ENCODE peak calls at places on chromosomes 5 and 9, in eight cellular contexts. O is IMR-90, S is lower lobe of right lung, Q is RWPE1, W is fibroblast of lung, E is keratinocyte, V is Calu3, N is left ventricle myocardium inferior. P is an unnamed sample.

GRCh38 chr9:136532799-136533774 is 12.8 kb downstream of the NOTCH1 start:
- DNase-seq in O (no peak), S (no peak), Q (no peak), W (no peak), E (no peak), V (no peak), N (no peak), P (no peak)

GRCh38 chr5:130836729-130837660 is 328.1 kb downstream of the HINT1 start:
- DNase-seq in O (no peak), S (no peak), Q (peak), W (peak), E (no peak), V (no peak), N (no peak), P (no peak)

GRCh38 chr5:125719681-125720676 is 703.2 kb upstream of the GRAMD2B start:
- DNase-seq in O (peak), S (no peak), Q (no peak), W (peak), E (no peak), V (no peak), N (no peak), P (no peak)

GRCh38 chr9:20382460-20383071 is 239.7 kb downstream of the MLLT3 start:
- DNase-seq in O (peak), S (no peak), Q (no peak), W (peak), E (no peak), V (no peak), N (no peak), P (no peak)

GRCh38 chr9:78097541-78097940 is 65.9 kb upstream of the GNAQ start:
- DNase-seq in O (no peak), S (no peak), Q (no peak), W (peak), E (no peak), V (no peak), N (no peak), P (no peak)

GRCh38 chr5:407051-407450 is 35.9 kb upstream of the EXOC3 start:
- DNase-seq in O (peak), S (no peak), Q (no peak), W (no peak), E (no peak), V (no peak), N (no peak), P (no peak)

GRCh38 chr5:10792336-10792735 is 31.3 kb upstream of the DAP start:
- DNase-seq in O (no peak), S (no peak), Q (no peak), W (no peak), E (no peak), V (no peak), N (no peak), P (no peak)

GRCh38 chr9:71544464-71544863 is 223.8 kb downstream of the CEMIP2 start:
- DNase-seq in O (no peak), S (no peak), Q (no peak), W (no peak), E (no peak), V (no peak), N (no peak), P (no peak)

GRCh38 chr5:122163151-122164069 is 34.1 kb downstream of the ZNF474 start:
- DNase-seq in O (peak), S (no peak), Q (peak), W (peak), E (no peak), V (peak), N (no peak), P (no peak)

GRCh38 chr5:150114102-150114641 is 27.8 kb upstream of the CSF1R start:
- DNase-seq in O (no peak), S (no peak), Q (no peak), W (no peak), E (no peak), V (no peak), N (no peak), P (no peak)

GRCh38 chr5:99553411-99553810 is 624.6 kb upstream of the CHD1 start:
- DNase-seq in O (no peak), S (no peak), Q (no peak), W (peak), E (no peak), V (no peak), N (no peak), P (no peak)

GRCh38 chr5:1420211-1421195 is 24.7 kb downstream of the SLC6A3 start:
- DNase-seq in O (no peak), S (peak), Q (no peak), W (no peak), E (no peak), V (no peak), N (no peak), P (no peak)

GRCh38 chr5:104189909-104190308 is 627.3 kb upstream of the NUDT12 start:
- DNase-seq in O (peak), S (no peak), Q (peak), W (peak), E (no peak), V (no peak), N (no peak), P (no peak)

GRCh38 chr9:131758972-131759647 is 19.2 kb upstream of the RAPGEF1 start:
- DNase-seq in O (peak), S (no peak), Q (peak), W (peak), E (no peak), V (no peak), N (no peak), P (no peak)

GRCh38 chr9:132602207-132602606 is 19.8 kb downstream of the BARHL1 start:
- DNase-seq in O (peak), S (no peak), Q (no peak), W (no peak), E (no peak), V (no peak), N (no peak), P (no peak)

GRCh38 chr9:70589571-70590263 is 175.3 kb upstream of the KLF9 start:
- DNase-seq in O (peak), S (no peak), Q (no peak), W (peak), E (no peak), V (no peak), N (peak), P (no peak)

GRCh38 chr5:42811591-42812392 is at the start of gene SELENOP:
- DNase-seq in O (no peak), S (no peak), Q (no peak), W (no peak), E (no peak), V (peak), N (no peak), P (peak)

GRCh38 chr5:149674686-149675085 is 55.4 kb upstream of the PPARGC1B start:
- DNase-seq in O (no peak), S (no peak), Q (no peak), W (no peak), E (no peak), V (no peak), N (no peak), P (no peak)

GRCh38 chr5:178150977-178151734 is 2.5 kb downstream of the NHP2 start:
- DNase-seq in O (no peak), S (no peak), Q (no peak), W (no peak), E (no peak), V (no peak), N (no peak), P (no peak)
- TF ChIP-seq CTCF in O (no peak), S (no peak), Q (no peak), W (peak), E (peak), V (no peak), N (no peak), P (no peak)

DNA sequence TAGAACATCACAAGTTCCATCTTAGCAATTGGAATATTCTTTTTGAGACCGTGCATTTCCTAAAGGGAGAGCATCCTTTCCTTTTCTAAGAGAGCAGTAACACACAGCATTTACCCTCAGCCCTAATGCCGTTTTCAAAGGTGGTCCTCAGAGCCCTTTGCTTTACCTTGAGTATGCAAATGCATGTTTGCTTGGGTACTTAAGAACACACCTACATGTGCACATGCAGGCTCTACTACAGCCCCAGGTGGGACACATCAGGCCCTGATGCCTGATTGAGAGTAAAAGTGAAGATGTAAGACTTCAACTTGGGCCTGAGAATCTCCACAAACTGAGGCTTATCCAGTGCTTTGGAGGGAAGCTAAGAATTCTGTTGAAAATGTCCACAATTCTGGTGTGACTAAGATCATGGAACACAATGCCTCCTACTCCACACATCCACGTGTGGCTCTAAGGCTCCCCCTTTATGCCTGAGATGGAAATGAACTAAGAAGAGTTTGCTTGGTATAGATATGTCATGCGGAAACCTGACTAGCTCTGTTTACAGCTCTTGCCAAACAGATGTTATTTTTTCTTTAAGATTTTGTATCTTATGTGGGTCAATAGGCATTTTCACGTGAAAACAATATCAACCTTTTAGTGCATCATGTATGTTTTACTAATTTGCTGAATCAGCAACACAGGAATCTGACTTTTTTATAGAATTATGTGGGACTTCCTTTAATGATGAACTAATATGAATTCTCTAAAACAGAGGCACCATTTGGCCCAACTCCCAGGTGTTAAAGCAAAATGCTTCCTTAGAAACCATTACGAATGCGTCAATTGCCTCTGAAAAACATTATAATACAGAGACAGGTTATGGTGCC is 48.9 kb upstream of the SLC2A8 start:
- DNase-seq in O (peak), S (no peak), Q (peak), W (peak), E (no peak), V (peak), N (no peak), P (peak)
- TF ChIP-seq CTCF in O (peak), S (no peak), Q (peak), W (peak), E (peak), V (peak), N (no peak), P (no peak)

GRCh38 chr5:11903614-11904269 is 504 bp downstream of the CTNND2 start:
- DNase-seq in O (no peak), S (no peak), Q (peak), W (peak), E (no peak), V (peak), N (no peak), P (peak)
- TF ChIP-seq CTCF in O (no peak), S (no peak), Q (no peak), W (no peak), E (no peak), V (peak), N (no peak), P (peak)

GRCh38 chr5:180557201-180557809 is 34.0 kb downstream of the SCGB3A1 start:
- DNase-seq in O (peak), S (no peak), Q (no peak), W (peak), E (no peak), V (no peak), N (no peak), P (no peak)

GRCh38 chr5:180548563-180548962 is 42.7 kb downstream of the SCGB3A1 start:
- DNase-seq in O (no peak), S (no peak), Q (no peak), W (peak), E (no peak), V (no peak), N (no peak), P (no peak)

GRCh38 chr5:180558232-180558631 is 33.1 kb downstream of the SCGB3A1 start:
- DNase-seq in O (no peak), S (no peak), Q (no peak), W (no peak), E (no peak), V (no peak), N (no peak), P (no peak)

GRCh38 chr5:180555168-180555921 is 36.0 kb downstream of the SCGB3A1 start:
- DNase-seq in O (peak), S (no peak), Q (no peak), W (peak), E (no peak), V (no peak), N (no peak), P (no peak)

GRCh38 chr5:180553530-180553929 is 37.8 kb downstream of the SCGB3A1 start:
- DNase-seq in O (no peak), S (no peak), Q (no peak), W (no peak), E (no peak), V (no peak), N (no peak), P (no peak)
- TF ChIP-seq CTCF in O (no peak), S (no peak), Q (no peak), W (no peak), E (no peak), V (no peak), N (no peak), P (no peak)

GRCh38 chr5:159878988-159879471 is 37.3 kb upstream of the ADRA1B start:
- DNase-seq in O (peak), S (peak), Q (peak), W (peak), E (no peak), V (peak), N (peak), P (peak)
- TF ChIP-seq CTCF in O (no peak), S (no peak), Q (no peak), W (peak), E (peak), V (no peak), N (peak), P (no peak)

DNA sequence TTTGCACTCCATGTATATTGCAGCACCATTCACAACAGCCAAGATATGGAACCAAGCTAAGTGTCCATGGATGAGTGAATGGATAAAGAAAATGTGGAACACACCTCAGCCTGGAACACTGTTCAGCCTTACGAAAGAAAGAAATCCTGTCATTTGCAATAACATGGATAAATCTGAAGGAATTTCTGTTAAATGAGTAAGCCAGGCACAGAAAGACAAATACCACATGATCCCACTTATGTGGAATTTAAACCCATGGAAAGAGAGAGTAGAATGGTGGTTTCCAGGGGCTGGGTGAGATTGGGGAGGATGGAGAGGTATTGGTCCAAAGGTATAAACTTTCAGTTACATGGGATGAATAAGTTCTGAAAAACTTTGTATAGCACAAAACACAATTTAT is 228.9 kb upstream of the CD180 start:
- DNase-seq in O (peak), S (no peak), Q (no peak), W (peak), E (no peak), V (no peak), N (no peak), P (no peak)
- TF ChIP-seq CTCF in O (no peak), S (no peak), Q (no peak), W (no peak), E (no peak), V (no peak), N (no peak), P (no peak)

GRCh38 chr5:180116441-180117377 is 45.1 kb upstream of the RNF130 start:
- DNase-seq in O (no peak), S (peak), Q (peak), W (no peak), E (no peak), V (peak), N (no peak), P (no peak)
- TF ChIP-seq CTCF in O (no peak), S (no peak), Q (peak), W (no peak), E (peak), V (peak), N (no peak), P (no peak)